ENCODE peak calls at places on chromosomes 7 and 10, in five cellular contexts. X is psoas muscle; F is activated naive CD4-positive, alpha-beta T cell treated with anti-CD3 and anti-CD28 coated beads, Interleukin-2, amount 10 ng/mL, durations not matched to agents 7 days and 5 days; V is lower lobe of right lung; N is kidney tubule cell. T is an unnamed sample.
A peak's percentile ranks its signal among the peaks of the same experiment; 100 is the strongest.

GRCh38 chr7:27148776-27149641 is 1.4 kb upstream of the HOXA6 start:
- DNase-seq in X (peak; percentile 59), F (no peak), V (no peak), N (peak; percentile 60), T (no peak)

GRCh38 chr10:96587255-96588059 is 645 bp upstream of the TM9SF3 start:
- DNase-seq in V (no peak), X (peak; percentile 91), F (no peak), N (peak; percentile 79), T (no peak)

GRCh38 chr10:8049874-8050560 is 4.5 kb upstream of the GATA3 start:
- DNase-seq in V (no peak), X (no peak), N (no peak), F (no peak), T (no peak)

GRCh38 chr10:5411941-5412276 is 448 bp upstream of the NET1 start:
- DNase-seq in X (no peak), N (no peak), F (no peak), V (no peak), T (no peak)

GRCh38 chr10:17622061-17622460 is 4.9 kb upstream of the HACD1 start:
- DNase-seq in N (no peak), X (no peak), F (no peak), V (no peak), T (no peak)

GRCh38 chr7:131284702-131285419 is 42.8 kb upstream of the MKLN1 start:
- DNase-seq in V (peak; percentile 59), N (peak; percentile 78), X (peak; percentile 82), F (no peak), T (peak; percentile 69)

GRCh38 chr10:78250313-78251040 is 216.8 kb downstream of the RPS24 start:
- DNase-seq in X (no peak), N (no peak), F (no peak), V (no peak), T (no peak)

GRCh38 chr7:133984023-133984422 is 143.1 kb upstream of the LRGUK start:
- DNase-seq in F (no peak), X (no peak), N (no peak), V (no peak), T (no peak)

GRCh38 chr10:35608317-35608672 is 3.2 kb downstream of the GJD4 start:
- DNase-seq in N (no peak), X (no peak), F (no peak), V (no peak), T (no peak)

GRCh38 chr7:156845379-156846101 is 47.4 kb downstream of the LMBR1 start:
- DNase-seq in X (no peak), F (no peak), V (no peak), N (no peak), T (no peak)

GRCh38 chr10:73253226-73253557 is 748 bp upstream of the MRPS16 start:
- DNase-seq in X (no peak), F (no peak), N (peak; percentile 38), V (no peak), T (no peak)

GRCh38 chr10:43160067-43160918 is 22.0 kb downstream of the CSGALNACT2 start:
- DNase-seq in F (no peak), V (no peak), X (no peak), N (peak; percentile 85), T (no peak)

GRCh38 chr10:119333146-119333792 is 125.9 kb downstream of the GRK5 start:
- DNase-seq in N (peak; percentile 79), F (peak; percentile 45), V (no peak), X (peak; percentile 26), T (no peak)

GRCh38 chr10:7750222-7750621 is 37.6 kb downstream of the KIN start:
- DNase-seq in F (no peak), N (no peak), V (no peak), X (no peak), T (no peak)

GRCh38 chr10:33643042-33643441 is 308.6 kb upstream of the NRP1 start:
- DNase-seq in F (no peak), V (no peak), X (no peak), N (peak; percentile 76), T (no peak)

GRCh38 chr7:2510909-2511768 is 8.4 kb upstream of the LFNG start:
- DNase-seq in V (peak; percentile 76), F (peak; percentile 81), N (no peak), X (peak; percentile 76), T (peak; percentile 73)

GRCh38 chr10:73803680-73804286 is 7.6 kb downstream of the NDST2 start:
- DNase-seq in V (no peak), N (no peak), X (peak; percentile 3), F (no peak), T (peak; percentile 1)

GRCh38 chr10:12350167-12350872 is 973 bp downstream of the CAMK1D start:
- DNase-seq in V (peak; percentile 66), X (peak; percentile 56), F (peak; percentile 69), N (peak; percentile 37), T (peak; percentile 61)

GRCh38 chr10:23314835-23315239 is 29.8 kb downstream of the C10orf67 start:
- DNase-seq in N (peak; percentile 85), V (no peak), F (peak; percentile 65), X (no peak), T (no peak)

T was measured in Right ventricle myocardium superior.